ENCODE peak calls at places on chromosomes 16 and 17, in ten cellular contexts. B, V, N, W, L, M, X, K, Q and Z are unnamed samples.

GRCh38 chr17:40451420-40451819 is 8.2 kb downstream of the IGFBP4 start:
- DNase-seq in B (no peak), V (no peak), N (no peak), W (peak), L (no peak), M (no peak), X (no peak), K (peak), Q (no peak), Z (no peak)

GRCh38 chr17:4958102-4958501 is 7.2 kb downstream of the ENO3 start:
- DNase-seq in B (no peak), V (no peak), N (no peak), W (no peak), L (no peak), M (no peak), X (no peak), K (no peak), Q (no peak), Z (no peak)

GRCh38 chr17:73613947-73614655 is 30.1 kb downstream of the SDK2 start:
- DNase-seq in B (no peak), V (no peak), N (no peak), W (no peak), L (peak), M (no peak), X (no peak), K (peak), Q (no peak), Z (no peak)

GRCh38 chr17:50346313-50347086 is 574 bp downstream of the XYLT2 start:
- DNase-seq in B (no peak), V (peak), N (peak), W (no peak), L (peak), M (peak), X (no peak), K (peak), Q (no peak), Z (peak)

GRCh38 chr16:70448075-70448474 is 6.3 kb upstream of the FCSK start:
- DNase-seq in B (no peak), V (no peak), N (no peak), W (no peak), L (no peak), M (no peak), X (no peak), K (no peak), Q (no peak), Z (no peak)

GRCh38 chr17:31554930-31555329 is 163.5 kb downstream of the RAB11FIP4 start:
- DNase-seq in B (no peak), V (no peak), N (no peak), W (no peak), L (no peak), M (no peak), X (no peak), K (no peak), Q (no peak), Z (no peak)

GRCh38 chr16:19898924-19899604 is 14.4 kb upstream of the GPRC5B start:
- DNase-seq in B (no peak), V (peak), N (peak), W (peak), L (peak), M (peak), X (no peak), K (no peak), Q (no peak), Z (no peak)

GRCh38 chr17:78789663-78790181 is 7.6 kb upstream of the CYTH1 start:
- DNase-seq in B (no peak), V (no peak), N (no peak), W (peak), L (no peak), M (no peak), X (no peak), K (peak), Q (peak), Z (no peak)

GRCh38 chr16:66580605-66581209 is 1.4 kb downstream of the CMTM2 start:
- DNase-seq in B (no peak), V (no peak), N (no peak), W (peak), L (peak), M (no peak), X (no peak), K (no peak), Q (no peak), Z (no peak)

GRCh38 chr17:60901806-60902205 is 224.2 kb downstream of the BCAS3 start:
- DNase-seq in B (no peak), V (no peak), N (no peak), W (no peak), L (no peak), M (no peak), X (no peak), K (no peak), Q (peak), Z (no peak)

GRCh38 chr17:27512511-27513346 is 56.5 kb downstream of the KSR1 start:
- DNase-seq in B (no peak), V (no peak), N (no peak), W (no peak), L (no peak), M (no peak), X (no peak), K (no peak), Q (no peak), Z (no peak)

GRCh38 chr17:2814049-2814448 is 17.8 kb downstream of the RAP1GAP2 start:
- DNase-seq in B (no peak), V (no peak), N (peak), W (no peak), L (no peak), M (no peak), X (no peak), K (no peak), Q (no peak), Z (no peak)

GRCh38 chr17:40314557-40314953 is 5.6 kb downstream of the RARA start:
- DNase-seq in B (no peak), V (peak), N (peak), W (peak), L (no peak), M (peak), X (peak), K (peak), Q (no peak), Z (peak)

GRCh38 chr16:8673611-8674412 is 605 bp upstream of the ABAT start:
- DNase-seq in B (peak), V (no peak), N (no peak), W (no peak), L (peak), M (no peak), X (no peak), K (no peak), Q (no peak), Z (no peak)

GRCh38 chr16:49587051-49587450 is 213.4 kb downstream of the C16orf78 start:
- DNase-seq in B (no peak), V (no peak), N (no peak), W (no peak), L (no peak), M (no peak), X (no peak), K (no peak), Q (no peak), Z (peak)

GRCh38 chr16:68385371-68385770 is 62.9 kb downstream of the SMPD3 start:
- DNase-seq in B (no peak), V (no peak), N (no peak), W (no peak), L (no peak), M (no peak), X (no peak), K (no peak), Q (no peak), Z (no peak)

GRCh38 chr17:17765921-17766320 is 70.9 kb downstream of the SREBF1 start:
- DNase-seq in B (no peak), V (no peak), N (no peak), W (no peak), L (no peak), M (no peak), X (no peak), K (no peak), Q (no peak), Z (no peak)

GRCh38 chr17:72683506-72684404 is 408.7 kb downstream of the SLC39A11 start:
- DNase-seq in B (no peak), V (no peak), N (no peak), W (no peak), L (no peak), M (no peak), X (no peak), K (peak), Q (peak), Z (no peak)

GRCh38 chr16:59060212-59060611 is 326.1 kb upstream of the GOT2 start:
- DNase-seq in B (no peak), V (no peak), N (no peak), W (no peak), L (no peak), M (no peak), X (no peak), K (no peak), Q (peak), Z (no peak)

GRCh38 chr16:84898447-84898846 is 78.7 kb downstream of the CRISPLD2 start:
- DNase-seq in B (no peak), V (no peak), N (no peak), W (no peak), L (no peak), M (no peak), X (no peak), K (no peak), Q (no peak), Z (no peak)

GRCh38 chr16:15882563-15882962 is 5.8 kb downstream of the CEP20 start:
- DNase-seq in B (no peak), V (no peak), N (no peak), W (no peak), L (no peak), M (no peak), X (no peak), K (no peak), Q (no peak), Z (no peak)

GRCh38 chr16:73878616-73879015 is 418.0 kb upstream of the PSMD7 start:
- DNase-seq in B (no peak), V (no peak), N (peak), W (no peak), L (peak), M (no peak), X (no peak), K (no peak), Q (peak), Z (no peak)

GRCh38 chr16:67264866-67265265 is 14.5 kb upstream of the PLEKHG4 start:
- DNase-seq in B (no peak), V (no peak), N (no peak), W (peak), L (no peak), M (no peak), X (no peak), K (peak), Q (no peak), Z (no peak)

GRCh38 chr17:63845509-63845908 is 3.0 kb upstream of the SMARCD2 start:
- DNase-seq in B (no peak), V (no peak), N (no peak), W (no peak), L (no peak), M (no peak), X (no peak), K (no peak), Q (no peak), Z (no peak)

GRCh38 chr16:471353-472198 is 46.1 kb downstream of the RAB11FIP3 start:
- DNase-seq in B (no peak), V (no peak), N (no peak), W (no peak), L (peak), M (peak), X (no peak), K (peak), Q (no peak), Z (no peak)

GRCh38 chr17:17896746-17897145 is 60.0 kb upstream of the SREBF1 start:
- DNase-seq in B (no peak), V (no peak), N (no peak), W (no peak), L (no peak), M (no peak), X (no peak), K (no peak), Q (no peak), Z (no peak)

GRCh38 chr16:68206224-68206623 is 29.7 kb downstream of the ESRP2 start:
- DNase-seq in B (no peak), V (no peak), N (no peak), W (no peak), L (no peak), M (no peak), X (no peak), K (no peak), Q (no peak), Z (no peak)

GRCh38 chr16:15775209-15775608 is 81.6 kb downstream of the MYH11 start:
- DNase-seq in B (no peak), V (no peak), N (peak), W (no peak), L (peak), M (no peak), X (no peak), K (no peak), Q (no peak), Z (no peak)

GRCh38 chr17:323721-324139 is 28.9 kb downstream of the RPH3AL start:
- DNase-seq in B (no peak), V (no peak), N (no peak), W (peak), L (no peak), M (no peak), X (no peak), K (peak), Q (no peak), Z (no peak)

GRCh38 chr16:11784048-11784780 is 12.8 kb downstream of the ZC3H7A start:
- DNase-seq in B (no peak), V (no peak), N (no peak), W (no peak), L (no peak), M (no peak), X (no peak), K (no peak), Q (no peak), Z (peak)

GRCh38 chr17:79087428-79088143 is 13.0 kb downstream of the ENGASE start:
- DNase-seq in B (peak), V (peak), N (peak), W (peak), L (peak), M (peak), X (peak), K (peak), Q (no peak), Z (no peak)

GRCh38 chr16:82034981-82035612 is at the start of gene HSD17B2:
- DNase-seq in B (no peak), V (no peak), N (no peak), W (no peak), L (no peak), M (no peak), X (no peak), K (no peak), Q (no peak), Z (no peak)

GRCh38 chr17:57097832-57098421 is 12.9 kb downstream of the AKAP1 start:
- DNase-seq in B (no peak), V (no peak), N (no peak), W (peak), L (no peak), M (no peak), X (no peak), K (peak), Q (no peak), Z (no peak)

GRCh38 chr17:12269751-12270150 is 249.1 kb downstream of the MAP2K4 start:
- DNase-seq in B (no peak), V (no peak), N (no peak), W (no peak), L (no peak), M (no peak), X (no peak), K (no peak), Q (no peak), Z (no peak)

GRCh38 chr17:59165933-59166342 is 10.4 kb downstream of the PRR11 start:
- DNase-seq in B (peak), V (peak), N (peak), W (no peak), L (peak), M (peak), X (peak), K (no peak), Q (no peak), Z (no peak)

GRCh38 chr17:45130640-45131293 is 1.5 kb downstream of the PLCD3 start:
- DNase-seq in B (no peak), V (no peak), N (no peak), W (no peak), L (no peak), M (no peak), X (no peak), K (no peak), Q (no peak), Z (no peak)

GRCh38 chr16:85838876-85839585 is 39.5 kb downstream of the COX4I1 start:
- DNase-seq in B (no peak), V (no peak), N (no peak), W (no peak), L (no peak), M (no peak), X (no peak), K (no peak), Q (no peak), Z (no peak)

GRCh38 chr17:79950711-79951110 is 85.0 kb downstream of the TBC1D16 start:
- DNase-seq in B (peak), V (no peak), N (no peak), W (no peak), L (peak), M (no peak), X (no peak), K (peak), Q (no peak), Z (peak)